ENCODE peak calls at places on chromosomes 3 and 15, in ten cellular contexts. D is left ventricle myocardium superior, I is thyroid gland, W is NCI-H2081, M is M059J, N is HFF-Myc, T is LoVo, S is iPS-NIHi11, F is T follicular helper cell, Z is aorta. Q is an unnamed sample.

GRCh38 chr15:68252925-68253534 is 23.5 kb upstream of the CLN6 start:
- DNase-seq in D (no peak), I (peak), W (peak), M (peak), N (peak), T (peak), S (peak), F (no peak), Z (no peak), Q (no peak)

GRCh38 chr15:74461847-74462511 is 1.0 kb upstream of the UBL7 start:
- DNase-seq in D (no peak), I (no peak), W (no peak), M (peak), N (no peak), T (no peak), S (no peak), F (no peak), Z (no peak), Q (no peak)

GRCh38 chr3:166444756-166445155 is 607.5 kb upstream of the BCHE start:
- DNase-seq in D (no peak), I (no peak), W (peak), M (peak), N (no peak), T (no peak), S (no peak), F (no peak), Z (no peak), Q (no peak)

GRCh38 chr3:171407746-171408145 is 52.5 kb downstream of the TNIK start:
- DNase-seq in D (no peak), I (no peak), W (no peak), M (peak), N (no peak), T (peak), S (no peak), F (no peak), Z (no peak), Q (no peak)

GRCh38 chr15:57726411-57726810 is 19.9 kb downstream of the POLR2M start:
- DNase-seq in D (no peak), I (no peak), W (no peak), M (peak), N (no peak), T (no peak), S (no peak), F (no peak), Z (no peak), Q (no peak)

GRCh38 chr15:72722071-72722696 is 36.2 kb downstream of the BBS4 start:
- DNase-seq in D (peak), I (peak), W (peak), M (peak), N (peak), T (peak), S (peak), F (peak), Z (peak), Q (peak)

GRCh38 chr3:50154840-50155490 is at the start of gene SEMA3F:
- DNase-seq in D (peak), I (peak), W (peak), M (peak), N (no peak), T (peak), S (peak), F (peak), Z (peak), Q (no peak)

GRCh38 chr15:93179072-93179471 is 90.1 kb upstream of the RGMA start:
- DNase-seq in D (peak), I (peak), W (no peak), M (no peak), N (no peak), T (peak), S (no peak), F (no peak), Z (peak), Q (no peak)

GRCh38 chr3:71142440-71143161 is 440.9 kb downstream of the FOXP1 start:
- DNase-seq in D (no peak), I (no peak), W (no peak), M (peak), N (no peak), T (no peak), S (no peak), F (no peak), Z (no peak), Q (no peak)

GRCh38 chr3:170605490-170605889 is 19.6 kb upstream of the SLC7A14 start:
- DNase-seq in D (no peak), I (no peak), W (no peak), M (no peak), N (no peak), T (no peak), S (no peak), F (no peak), Z (no peak), Q (no peak)

GRCh38 chr3:60555704-60556340 is 695.4 kb downstream of the FHIT start:
- DNase-seq in D (no peak), I (no peak), W (no peak), M (peak), N (peak), T (no peak), S (peak), F (no peak), Z (no peak), Q (no peak)

GRCh38 chr3:167830007-167830406 is 94.5 kb downstream of the SERPINI1 start:
- DNase-seq in D (no peak), I (peak), W (no peak), M (no peak), N (no peak), T (no peak), S (no peak), F (no peak), Z (no peak), Q (no peak)

GRCh38 chr3:149894211-149894610 is 76.5 kb downstream of the PFN2 start:
- DNase-seq in D (no peak), I (no peak), W (no peak), M (peak), N (no peak), T (no peak), S (no peak), F (no peak), Z (no peak), Q (no peak)

GRCh38 chr15:62128916-62129315 is 36.2 kb downstream of the C2CD4B start:
- DNase-seq in D (no peak), I (no peak), W (no peak), M (no peak), N (no peak), T (no peak), S (no peak), F (no peak), Z (no peak), Q (no peak)

GRCh38 chr3:55968331-55968730 is 481.2 kb upstream of the WNT5A start:
- DNase-seq in D (no peak), I (no peak), W (no peak), M (peak), N (no peak), T (no peak), S (no peak), F (no peak), Z (no peak), Q (no peak)

GRCh38 chr15:85073556-85074194 is 92.0 kb downstream of the PDE8A start:
- DNase-seq in D (no peak), I (no peak), W (no peak), M (peak), N (no peak), T (no peak), S (no peak), F (no peak), Z (no peak), Q (no peak)

GRCh38 chr15:68348064-68348463 is 70.5 kb downstream of the FEM1B start:
- DNase-seq in D (peak), I (no peak), W (no peak), M (no peak), N (peak), T (no peak), S (no peak), F (no peak), Z (no peak), Q (no peak)

GRCh38 chr3:117526485-117527079 is 817.0 kb downstream of the TUSC7 start:
- DNase-seq in D (no peak), I (peak), W (peak), M (no peak), N (no peak), T (no peak), S (no peak), F (no peak), Z (peak), Q (peak)

GRCh38 chr3:21954709-21955108 is 203.7 kb upstream of the ZNF385D start:
- DNase-seq in D (no peak), I (no peak), W (no peak), M (peak), N (no peak), T (no peak), S (no peak), F (no peak), Z (no peak), Q (no peak)

GRCh38 chr3:5006755-5007202 is 27.5 kb downstream of the BHLHE40 start:
- DNase-seq in D (peak), I (no peak), W (no peak), M (no peak), N (no peak), T (no peak), S (no peak), F (peak), Z (peak), Q (no peak)

GRCh38 chr3:48535578-48535977 is 21.0 kb downstream of the PFKFB4 start:
- DNase-seq in D (no peak), I (no peak), W (no peak), M (no peak), N (no peak), T (no peak), S (no peak), F (no peak), Z (no peak), Q (no peak)

Q was measured in sciatic nerve.